ENCODE peak calls at places on chromosomes 16 and 17, in ten cellular contexts. M, D, I, L, K, S, W, C, H and X are unnamed samples.

GRCh38 chr16:19879241-19879792 is 5.3 kb downstream of the GPRC5B start:
- DNase-seq in M (no peak), D (no peak), I (peak), L (no peak), K (no peak), S (peak), W (peak), C (no peak), H (no peak), X (no peak)

GRCh38 chr16:78925071-78925714 is 675.3 kb downstream of the MAF start:
- DNase-seq in M (peak), D (no peak), I (peak), L (no peak), K (no peak), S (peak), W (no peak), C (peak), H (no peak), X (no peak)

GRCh38 chr17:65194670-65195334 is 57.6 kb downstream of the RGS9 start:
- DNase-seq in M (no peak), D (no peak), I (no peak), L (no peak), K (peak), S (no peak), W (no peak), C (peak), H (no peak), X (no peak)

GRCh38 chr16:86800914-86801313 is 222.6 kb downstream of the FOXL1 start:
- DNase-seq in M (no peak), D (no peak), I (no peak), L (no peak), K (no peak), S (no peak), W (no peak), C (no peak), H (no peak), X (no peak)

GRCh38 chr17:32274101-32274500 is 8.5 kb downstream of the RHBDL3 start:
- DNase-seq in M (no peak), D (no peak), I (no peak), L (no peak), K (no peak), S (no peak), W (no peak), C (no peak), H (no peak), X (peak)

GRCh38 chr16:3485097-3485470 is 10.2 kb downstream of the C16orf90 start:
- DNase-seq in M (no peak), D (no peak), I (no peak), L (no peak), K (no peak), S (no peak), W (no peak), C (no peak), H (no peak), X (no peak)

GRCh38 chr17:17849147-17849820 is 12.5 kb upstream of the SREBF1 start:
- DNase-seq in M (no peak), D (no peak), I (peak), L (no peak), K (peak), S (no peak), W (no peak), C (peak), H (no peak), X (peak)

GRCh38 chr17:1643293-1643998 is 2.1 kb downstream of the SCARF1 start:
- DNase-seq in M (peak), D (no peak), I (no peak), L (peak), K (no peak), S (peak), W (no peak), C (peak), H (peak), X (peak)

GRCh38 chr17:64938925-64939474 is 19.7 kb upstream of the LRRC37A3 start:
- DNase-seq in M (peak), D (no peak), I (peak), L (peak), K (peak), S (peak), W (no peak), C (peak), H (peak), X (peak)

GRCh38 chr17:70168044-70168978 is 1.0 kb upstream of the KCNJ2 start:
- DNase-seq in M (peak), D (peak), I (peak), L (no peak), K (peak), S (peak), W (peak), C (peak), H (peak), X (peak)

GRCh38 chr17:81865733-81866439 is 5.3 kb downstream of the ARHGDIA start:
- DNase-seq in M (no peak), D (no peak), I (no peak), L (peak), K (peak), S (peak), W (no peak), C (peak), H (peak), X (peak)

GRCh38 chr17:77496831-77497577 is 356.2 kb downstream of the SEC14L1 start:
- DNase-seq in M (no peak), D (no peak), I (peak), L (no peak), K (no peak), S (no peak), W (no peak), C (no peak), H (no peak), X (peak)

GRCh38 chr17:55549140-55549539 is 37.9 kb upstream of the SMIM36 start:
- DNase-seq in M (no peak), D (no peak), I (no peak), L (no peak), K (no peak), S (no peak), W (no peak), C (no peak), H (peak), X (no peak)

GRCh38 chr16:88653101-88653500 is 2.2 kb upstream of the CYBA start:
- DNase-seq in M (no peak), D (no peak), I (no peak), L (no peak), K (no peak), S (no peak), W (no peak), C (no peak), H (no peak), X (no peak)

GRCh38 chr17:50559674-50560184 is 786 bp upstream of the CACNA1G start:
- DNase-seq in M (peak), D (no peak), I (peak), L (peak), K (peak), S (peak), W (no peak), C (peak), H (peak), X (no peak)

GRCh38 chr17:68324114-68324513 is 32.8 kb downstream of the ARSG start:
- DNase-seq in M (no peak), D (no peak), I (no peak), L (no peak), K (no peak), S (no peak), W (no peak), C (no peak), H (no peak), X (no peak)

GRCh38 chr17:79201536-79202227 is 127.1 kb downstream of the ENGASE start:
- DNase-seq in M (peak), D (no peak), I (no peak), L (no peak), K (no peak), S (no peak), W (no peak), C (no peak), H (peak), X (no peak)

GRCh38 chr17:29565643-29566472 is 979 bp downstream of the ABHD15 start:
- DNase-seq in M (peak), D (no peak), I (no peak), L (peak), K (no peak), S (peak), W (no peak), C (peak), H (no peak), X (peak)

DNA sequence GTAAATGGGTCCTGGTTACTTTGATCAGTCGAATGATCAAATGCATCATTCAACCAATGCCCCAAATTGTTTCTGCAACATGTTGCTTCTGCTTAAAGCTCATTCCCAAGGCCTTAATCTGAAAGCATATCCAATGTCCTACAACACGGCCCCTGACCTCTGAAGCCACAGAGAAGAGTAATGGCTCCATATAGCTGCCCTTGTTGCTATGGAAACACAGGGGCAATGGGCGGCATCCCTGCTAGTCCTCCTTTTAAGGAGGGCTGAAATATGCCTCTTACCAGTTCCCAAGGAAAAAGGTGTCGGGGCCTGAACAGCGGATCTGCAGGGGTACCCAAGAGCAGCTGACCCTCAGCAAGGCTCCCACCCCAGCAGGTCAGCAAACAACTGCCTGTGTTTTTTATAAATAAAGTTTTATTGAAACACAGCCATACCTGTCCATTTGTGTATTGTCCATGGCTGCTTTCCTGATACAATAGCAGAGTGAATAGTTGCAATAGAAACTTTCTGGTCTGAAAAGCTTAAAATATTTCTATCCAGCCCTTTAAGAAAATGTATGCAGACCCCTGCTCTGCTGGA is 210.4 kb downstream of the XYLT1 start:
- DNase-seq in M (no peak), D (no peak), I (no peak), L (no peak), K (no peak), S (no peak), W (no peak), C (no peak), H (no peak), X (no peak)
- H3K4me3 ChIP-seq in M (no peak), D (no peak), I (no peak), L (no peak), K (no peak), S (no peak), W (no peak), C (no peak), H (no peak), X (no peak)

GRCh38 chr16:8945626-8946296 is 17.9 kb downstream of the USP7 start:
- DNase-seq in M (no peak), D (no peak), I (no peak), L (no peak), K (no peak), S (peak), W (no peak), C (no peak), H (no peak), X (no peak)
- H3K4me3 ChIP-seq in M (no peak), D (no peak), I (no peak), L (no peak), K (no peak), S (no peak), W (no peak), C (no peak), H (no peak), X (no peak)

GRCh38 chr16:49838361-49838638 is 17.6 kb downstream of the ZNF423 start:
- DNase-seq in M (no peak), D (no peak), I (no peak), L (no peak), K (no peak), S (no peak), W (no peak), C (no peak), H (no peak), X (no peak)

GRCh38 chr16:49837673-49838360 is 18.1 kb downstream of the ZNF423 start:
- DNase-seq in M (no peak), D (no peak), I (no peak), L (no peak), K (no peak), S (no peak), W (no peak), C (no peak), H (no peak), X (peak)

GRCh38 chr16:49839462-49839825 is 16.5 kb downstream of the ZNF423 start:
- DNase-seq in M (no peak), D (no peak), I (no peak), L (no peak), K (no peak), S (no peak), W (no peak), C (no peak), H (no peak), X (no peak)

GRCh38 chr16:49836668-49837067 is 19.2 kb downstream of the ZNF423 start:
- DNase-seq in M (no peak), D (no peak), I (no peak), L (no peak), K (no peak), S (no peak), W (no peak), C (no peak), H (no peak), X (no peak)

DNA sequence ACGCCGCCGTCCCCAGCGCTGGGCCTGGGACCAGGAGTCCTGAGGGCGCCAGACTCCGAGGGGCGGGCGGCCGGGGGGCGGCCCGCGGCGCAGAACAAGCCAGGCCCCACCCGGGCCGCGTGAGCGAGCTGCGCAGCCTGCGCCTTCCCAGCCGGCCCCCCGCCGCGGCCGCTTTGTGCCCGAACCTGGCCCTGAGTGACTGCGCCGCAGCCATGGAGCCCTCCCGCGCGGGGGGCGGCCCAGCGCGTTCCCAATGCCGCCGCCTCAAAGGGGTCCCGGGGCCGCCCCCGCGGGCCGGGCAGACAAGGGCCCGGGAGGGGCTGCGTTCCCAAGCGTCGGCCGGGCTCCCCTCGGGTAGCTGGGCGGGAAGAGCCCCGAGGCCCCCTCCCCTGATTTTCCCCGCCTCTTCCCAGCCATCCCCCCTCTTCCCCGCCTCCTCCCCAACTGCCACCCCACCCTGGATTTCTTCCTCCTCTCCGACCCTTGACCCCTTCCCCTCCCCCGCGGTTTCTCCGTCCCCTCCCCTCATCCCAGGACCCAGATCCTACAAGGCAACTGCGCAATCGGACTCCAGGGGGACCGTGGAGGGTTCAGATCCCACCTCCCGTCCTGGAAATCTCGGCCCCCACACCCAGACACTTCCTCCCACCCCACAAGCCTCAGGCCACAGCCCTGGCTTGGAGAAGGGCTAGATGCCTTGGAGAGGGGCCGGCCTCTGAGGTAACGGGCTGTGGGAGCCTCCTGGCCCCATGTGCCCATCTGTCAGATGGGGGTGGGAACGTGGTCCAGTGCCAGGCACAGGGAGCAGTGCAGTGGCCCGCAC is 17.1 kb downstream of the ZNF423 start:
- DNase-seq in M (no peak), D (no peak), I (no peak), L (no peak), K (no peak), S (no peak), W (no peak), C (no peak), H (no peak), X (no peak)
- H3K4me3 ChIP-seq in M (no peak), D (no peak), I (peak), L (no peak), K (no peak), S (no peak), W (no peak), C (peak), H (no peak), X (no peak)

GRCh38 chr16:57284952-57285263 is 436 bp upstream of the PLLP start:
- DNase-seq in M (no peak), D (no peak), I (no peak), L (no peak), K (no peak), S (no peak), W (no peak), C (no peak), H (no peak), X (no peak)

GRCh38 chr16:57282510-57283213 is 1.8 kb downstream of the PLLP start:
- DNase-seq in M (no peak), D (no peak), I (no peak), L (no peak), K (no peak), S (no peak), W (no peak), C (no peak), H (no peak), X (peak)

GRCh38 chr16:57284206-57284951 is at the start of gene PLLP:
- DNase-seq in M (peak), D (no peak), I (no peak), L (peak), K (no peak), S (peak), W (no peak), C (peak), H (peak), X (peak)

GRCh38 chr16:57283956-57284205 is 591 bp downstream of the PLLP start:
- DNase-seq in M (no peak), D (no peak), I (no peak), L (no peak), K (no peak), S (no peak), W (no peak), C (no peak), H (no peak), X (no peak)

DNA sequence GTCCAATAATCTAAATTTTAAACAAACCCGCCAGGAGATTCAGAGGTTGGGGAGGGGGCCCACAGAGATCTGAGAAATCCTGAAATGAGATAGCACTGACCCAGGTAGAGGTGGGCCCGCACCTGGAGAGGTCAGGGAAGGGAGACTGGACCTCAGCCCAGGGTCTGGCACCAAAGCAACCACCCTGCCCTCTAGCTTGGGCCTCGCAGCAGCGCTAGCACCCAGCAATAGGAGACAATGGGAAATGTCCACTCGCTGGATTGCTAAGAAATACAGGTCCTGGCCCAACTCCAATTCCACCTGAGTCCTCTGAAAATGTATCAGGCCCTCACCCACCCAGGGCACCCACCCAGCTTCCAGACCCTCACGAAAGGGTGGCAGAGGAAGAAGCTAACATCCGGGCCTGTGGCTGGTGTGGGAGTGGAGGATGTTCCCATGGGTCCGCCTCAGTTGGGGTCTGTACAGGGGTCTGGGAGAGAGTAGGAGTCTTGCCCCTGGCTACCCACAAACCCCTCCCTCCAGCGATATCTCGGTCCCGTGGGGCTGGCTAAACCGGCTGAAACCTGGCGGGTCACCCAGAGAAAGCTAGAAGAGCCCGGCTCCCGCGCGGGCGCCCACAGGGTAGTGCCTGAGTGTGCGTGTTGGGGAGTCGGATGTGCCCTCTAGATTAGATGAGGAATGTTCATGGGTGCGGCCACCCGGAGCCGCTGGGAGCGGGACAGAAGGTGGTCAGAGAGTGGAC is 1.1 kb downstream of the PLLP start:
- DNase-seq in M (no peak), D (no peak), I (no peak), L (peak), K (no peak), S (no peak), W (no peak), C (no peak), H (no peak), X (peak)
- H3K4me3 ChIP-seq in M (no peak), D (no peak), I (peak), L (no peak), K (no peak), S (no peak), W (no peak), C (peak), H (no peak), X (peak)

DNA sequence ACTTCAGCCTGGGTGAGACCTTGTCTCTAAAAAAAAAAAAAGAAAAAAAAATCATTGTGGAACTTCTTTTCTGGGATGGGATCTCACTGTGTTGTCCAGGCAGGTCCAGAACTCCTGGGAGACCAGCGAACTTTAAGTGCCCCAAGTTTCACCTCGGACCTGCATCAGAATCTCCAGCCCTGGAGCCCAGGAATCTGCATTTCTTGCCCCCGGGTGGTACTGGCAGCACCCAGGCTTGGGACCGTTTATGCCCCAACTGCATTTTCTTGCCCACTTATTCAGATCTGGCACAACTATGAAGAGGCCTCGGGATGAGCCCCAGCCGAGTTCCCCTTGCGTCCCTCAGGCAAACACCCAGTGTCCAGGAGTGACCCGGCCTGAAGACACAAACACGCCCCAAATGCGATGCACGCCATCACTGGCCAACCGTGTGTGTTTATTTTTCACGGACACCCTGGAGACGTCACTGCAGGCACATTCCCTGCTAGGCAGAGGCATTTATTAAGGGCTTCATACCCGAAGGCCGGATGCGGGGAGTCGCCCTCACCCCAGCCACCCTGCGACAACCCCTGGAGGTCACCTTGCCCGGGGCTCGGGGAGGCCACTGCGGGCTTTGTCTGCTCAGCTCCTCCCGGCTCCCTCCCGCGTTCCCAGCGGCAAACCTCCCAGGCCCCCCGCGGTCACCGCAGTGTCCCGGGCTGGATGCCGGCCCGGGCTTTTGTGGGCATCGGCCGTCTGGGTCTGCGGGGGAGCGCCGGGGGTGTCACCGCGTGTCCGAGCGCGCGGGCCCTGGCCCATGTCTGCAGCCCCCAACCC is 684 bp upstream of the SPIRE2 start:
- DNase-seq in M (peak), D (no peak), I (peak), L (peak), K (peak), S (peak), W (no peak), C (peak), H (peak), X (peak)
- H3K4me3 ChIP-seq in M (peak), D (peak), I (peak), L (peak), K (peak), S (peak), W (peak), C (peak), H (peak), X (peak)

GRCh38 chr16:69861276-69862030 is 89.7 kb upstream of the CLEC18A start:
- DNase-seq in M (no peak), D (peak), I (no peak), L (no peak), K (peak), S (peak), W (peak), C (peak), H (no peak), X (no peak)
- H3K4me3 ChIP-seq in M (no peak), D (no peak), I (peak), L (no peak), K (no peak), S (no peak), W (no peak), C (peak), H (no peak), X (peak)

GRCh38 chr17:39791296-39791992 is 53.7 kb downstream of the GRB7 start:
- DNase-seq in M (no peak), D (no peak), I (no peak), L (no peak), K (no peak), S (no peak), W (no peak), C (no peak), H (no peak), X (no peak)
- H3K4me3 ChIP-seq in M (no peak), D (no peak), I (no peak), L (no peak), K (no peak), S (no peak), W (no peak), C (no peak), H (no peak), X (no peak)